ENCODE peak calls at places on chromosomes 5 and 9, in seven cellular contexts. B is Peyer's patch, M is A673, V is GM23338, F is neural progenitor cell, D is NT2/D1, Q is cardiac muscle cell. Y is an unnamed sample.
A peak's percentile ranks its signal among the peaks of the same experiment; 100 is the strongest.

GRCh38 chr9:89418882-89419641 is 78.9 kb downstream of the SEMA4D start:
- DNase-seq in B (peak; percentile 88), Q (no peak), D (no peak), M (no peak), V (no peak), F (no peak), Y (peak; percentile 60)

GRCh38 chr5:73694089-73694488 is 68.1 kb downstream of the ARHGEF28 start:
- DNase-seq in M (no peak), B (no peak), Q (peak; percentile 8), V (no peak), D (no peak), F (no peak), Y (no peak)

GRCh38 chr5:36877667-36878420 is 1.3 kb downstream of the NIPBL start:
- DNase-seq in D (no peak), B (no peak), V (peak; percentile 31), Q (peak; percentile 21), F (peak; percentile 16), M (peak; percentile 42), Y (no peak)

GRCh38 chr5:7904170-7904569 is 35.2 kb downstream of the MTRR start:
- DNase-seq in Q (peak; percentile 62), B (no peak), F (no peak), V (no peak), D (no peak), M (peak; percentile 63), Y (no peak)

GRCh38 chr9:77601476-77602056 is 46.6 kb downstream of the GNA14 start:
- DNase-seq in Q (no peak), M (peak; percentile 41), V (no peak), B (no peak), D (no peak), F (no peak), Y (no peak)

GRCh38 chr9:727767-728166 is 113.7 kb upstream of the DMRT1 start:
- DNase-seq in V (peak; percentile 84), M (no peak), B (no peak), D (no peak), F (no peak), Q (no peak), Y (no peak)

GRCh38 chr9:93141771-93142483 is 7.9 kb upstream of the NINJ1 start:
- DNase-seq in F (no peak), Q (no peak), M (no peak), D (no peak), B (no peak), V (no peak), Y (no peak)

GRCh38 chr5:16871746-16872339 is 64.2 kb downstream of the MYO10 start:
- DNase-seq in D (no peak), F (no peak), B (no peak), V (no peak), M (no peak), Q (peak; percentile 47), Y (no peak)

GRCh38 chr9:33466565-33467495 is 6.9 kb downstream of the NOL6 start:
- DNase-seq in M (peak; percentile 32), F (peak; percentile 75), Q (peak; percentile 56), B (peak; percentile 59), V (peak; percentile 69), D (no peak), Y (peak; percentile 67)

GRCh38 chr9:13513710-13514444 is 234.4 kb upstream of the MPDZ start:
- DNase-seq in D (peak; percentile 22), F (peak; percentile 81), V (peak; percentile 69), M (no peak), Q (peak; percentile 24), B (no peak), Y (no peak)

GRCh38 chr5:57316798-57317327 is 143.0 kb downstream of the GPBP1 start:
- DNase-seq in F (no peak), V (no peak), D (no peak), B (peak; percentile 19), Q (peak; percentile 98), M (no peak), Y (no peak)

GRCh38 chr5:61416010-61416409 is 84.0 kb downstream of the ZSWIM6 start:
- DNase-seq in D (no peak), V (peak; percentile 50), B (no peak), F (peak; percentile 67), M (no peak), Q (peak; percentile 11), Y (no peak)

GRCh38 chr5:32683125-32683524 is 28.0 kb upstream of the NPR3 start:
- DNase-seq in V (no peak), F (no peak), M (no peak), Q (no peak), B (no peak), D (no peak), Y (no peak)

GRCh38 chr5:36108758-36109245 is 42.1 kb upstream of the UGT3A2 start:
- DNase-seq in D (no peak), F (no peak), V (no peak), Q (peak; percentile 3), B (no peak), M (no peak), Y (no peak)

GRCh38 chr5:140202078-140202477 is 27.1 kb downstream of the CYSTM1 start:
- DNase-seq in B (no peak), Q (no peak), F (no peak), D (no peak), M (no peak), V (no peak), Y (no peak)

GRCh38 chr5:37789991-37790390 is 49.9 kb downstream of the GDNF start:
- DNase-seq in V (no peak), M (no peak), D (no peak), B (no peak), Q (peak; percentile 27), F (no peak), Y (no peak)

GRCh38 chr5:174317261-174317894 is 271.9 kb downstream of the NSG2 start:
- DNase-seq in F (peak; percentile 87), Q (peak; percentile 69), B (no peak), M (peak; percentile 45), V (peak; percentile 82), D (peak; percentile 54), Y (no peak)

GRCh38 chr5:60836131-60836530 is 7.9 kb downstream of the ELOVL7 start:
- DNase-seq in V (peak; percentile 69), B (no peak), Q (no peak), D (no peak), F (no peak), M (no peak), Y (no peak)

GRCh38 chr5:170632985-170633234 is 129.1 kb downstream of the KCNIP1 start:
- DNase-seq in Q (no peak), M (peak; percentile 73), F (peak; percentile 87), V (peak; percentile 89), D (no peak), B (no peak), Y (peak; percentile 55)

GRCh38 chr9:7058539-7058938 is 300.8 kb downstream of the KDM4C start:
- DNase-seq in B (no peak), M (no peak), D (no peak), Q (no peak), V (no peak), F (no peak), Y (no peak)

GRCh38 chr5:143495823-143496275 is 92.4 kb upstream of the NR3C1 start:
- DNase-seq in V (no peak), B (no peak), F (no peak), Q (peak; percentile 85), M (peak; percentile 83), D (no peak), Y (no peak)

GRCh38 chr5:7779019-7779662 is 71.8 kb downstream of the CFAP90 start:
- DNase-seq in D (no peak), F (no peak), Q (no peak), B (no peak), V (no peak), M (no peak), Y (no peak)

DNA sequence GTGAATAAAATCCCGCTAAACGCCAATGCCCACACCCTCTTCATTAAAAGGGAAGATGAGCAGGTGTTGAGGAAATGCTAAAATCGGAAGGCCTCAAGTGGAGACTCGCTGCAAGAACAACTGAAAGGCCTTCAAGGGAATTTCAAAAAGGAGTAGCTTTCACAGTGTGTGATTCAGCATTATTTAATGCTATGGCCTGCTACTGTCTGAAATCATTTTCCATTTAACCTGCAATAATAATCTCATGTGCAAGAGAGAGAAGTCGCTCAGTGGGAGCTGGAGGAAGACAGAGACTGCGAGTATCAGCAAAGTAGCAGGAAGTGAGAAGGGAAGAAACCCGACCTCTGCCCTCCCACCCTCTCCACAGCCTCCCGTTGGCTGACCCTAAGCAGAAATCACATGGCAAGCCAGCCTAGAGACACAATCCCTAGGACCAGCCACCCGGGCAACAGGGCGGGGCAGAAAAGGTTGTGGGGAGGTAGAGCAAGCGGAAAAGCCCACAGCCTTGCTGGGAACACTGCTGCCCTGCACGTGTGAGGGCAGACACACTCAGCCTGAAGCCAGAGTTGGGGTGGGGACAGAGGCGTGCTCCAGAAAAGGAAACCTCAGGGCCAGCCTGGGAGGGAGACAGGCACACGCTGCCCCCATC is 39.9 kb upstream of the CTSL start:
- DNase-seq in D (no peak), M (no peak), B (no peak), V (no peak), Q (no peak), F (no peak), Y (no peak)
- H3K36me3 ChIP-seq in D (peaks cover 40% of the 10 kb centered on the region), M (peaks cover 94% of the 10 kb centered on the region), B (peaks cover 14% of the 10 kb centered on the region), V (peaks cover 20% of the 10 kb centered on the region), Q (peaks cover 9% of the 10 kb centered on the region), F (no peaks in the 10 kb centered on the region), Y (no peaks in the 10 kb centered on the region)

GRCh38 chr9:87520172-87520683 is 22.6 kb downstream of the DAPK1 start:
- DNase-seq in V (no peak), B (no peak), D (no peak), F (no peak), M (no peak), Q (no peak), Y (no peak)
- H3K36me3 ChIP-seq in V (peaks cover 3% of the 10 kb centered on the region), B (no peaks in the 10 kb centered on the region), D (peaks cover 18% of the 10 kb centered on the region), F (no peaks in the 10 kb centered on the region), M (peaks cover 53% of the 10 kb centered on the region), Q (no peaks in the 10 kb centered on the region), Y (no peaks in the 10 kb centered on the region)

DNA sequence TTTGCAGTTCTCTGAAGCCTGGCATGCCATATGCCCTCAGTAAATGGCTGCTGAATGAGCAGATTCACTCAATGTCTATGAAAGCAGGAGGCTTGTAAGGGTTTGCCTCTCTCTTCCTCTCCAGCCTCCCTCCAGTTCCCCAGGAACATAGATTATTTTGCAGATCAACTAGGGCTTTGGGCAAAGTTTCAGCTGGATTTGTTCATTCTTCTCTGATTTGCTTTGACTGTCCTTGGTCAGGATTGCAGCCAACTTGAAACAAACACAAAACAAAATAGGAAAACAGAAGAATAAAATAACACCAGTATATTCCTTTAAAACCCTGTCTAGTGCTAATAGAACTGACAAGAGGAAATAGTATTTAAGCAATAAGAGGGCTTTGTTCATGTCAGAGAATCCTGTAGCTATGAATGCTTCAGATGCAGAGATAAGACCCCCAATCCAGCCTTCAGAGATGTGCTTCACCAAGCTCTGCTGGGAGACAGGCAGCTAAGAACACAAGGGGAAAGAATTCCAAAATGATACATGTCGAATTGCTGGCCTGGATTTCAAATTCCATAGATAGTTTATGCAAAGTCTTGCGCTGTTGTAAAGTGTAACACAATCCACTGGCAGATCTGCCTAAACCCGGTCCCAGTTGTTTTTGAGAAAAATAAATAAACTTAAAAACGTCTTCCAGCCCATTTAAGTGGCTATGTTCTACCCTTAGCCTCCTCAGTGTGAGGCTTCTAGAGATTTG is 174.3 kb downstream of the PAPPA start:
- DNase-seq in F (no peak), B (no peak), V (no peak), D (no peak), Q (peak; percentile 58), M (no peak), Y (no peak)
- H3K36me3 ChIP-seq in F (no peaks in the 10 kb centered on the region), B (no peaks in the 10 kb centered on the region), V (no peaks in the 10 kb centered on the region), D (peaks cover 25% of the 10 kb centered on the region), Q (no peaks in the 10 kb centered on the region), M (peaks cover 39% of the 10 kb centered on the region), Y (no peaks in the 10 kb centered on the region)

DNA sequence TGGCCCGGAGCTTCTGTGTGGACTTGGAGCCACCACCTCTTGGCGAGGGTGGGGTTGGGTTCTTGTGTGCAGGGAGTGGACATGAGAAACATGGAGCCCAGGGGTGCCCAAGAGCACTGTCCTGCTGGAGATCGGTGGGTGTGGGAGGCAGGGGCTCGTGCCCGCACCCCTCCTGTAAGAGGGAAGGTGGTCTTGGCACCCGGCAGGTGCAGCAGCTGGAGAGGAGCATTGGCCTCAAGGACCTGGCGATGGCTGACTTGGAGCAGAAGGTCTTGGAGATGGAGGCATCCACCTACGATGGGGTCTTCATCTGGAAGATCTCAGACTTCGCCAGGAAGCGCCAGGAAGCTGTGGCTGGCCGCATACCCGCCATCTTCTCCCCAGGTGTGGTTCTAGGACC is 23.7 kb downstream of the FBXW5 start:
- DNase-seq in V (no peak), D (no peak), M (no peak), B (no peak), Q (no peak), F (no peak), Y (no peak)
- H3K36me3 ChIP-seq in V (peaks cover 8% of the 10 kb centered on the region), D (peaks cover 81% of the 10 kb centered on the region), M (peaks cover 34% of the 10 kb centered on the region), B (peaks cover 82% of the 10 kb centered on the region), Q (peaks cover 15% of the 10 kb centered on the region), F (no peaks in the 10 kb centered on the region), Y (peaks cover 24% of the 10 kb centered on the region)